ENCODE peak calls at places on chromosomes 7 and 10, in five cellular contexts. One of them, this sample, is unnamed.

GRCh38 chr10:29501692-29502091 is 133.1 kb downstream of the SVIL start:
- DNase-seq in HCT116: peak; percentile 59
- DNase-seq in heart left ventricle: no peak
- DNase-seq in hepatocyte: no peak
- DNase-seq in upper lobe of right lung: no peak
- DNase-seq in this sample: peak; percentile 59

GRCh38 chr7:26265499-26266075 is 26.1 kb upstream of the SNX10 start:
- DNase-seq in HCT116: no peak
- DNase-seq in heart left ventricle: no peak
- DNase-seq in hepatocyte: no peak
- DNase-seq in upper lobe of right lung: no peak
- DNase-seq in this sample: peak; percentile 35

GRCh38 chr7:68785036-68785435 is 813.2 kb upstream of the AUTS2 start:
- DNase-seq in HCT116: no peak
- DNase-seq in heart left ventricle: no peak
- DNase-seq in hepatocyte: no peak
- DNase-seq in upper lobe of right lung: no peak
- DNase-seq in this sample: no peak

GRCh38 chr7:49791089-49791741 is 17.8 kb downstream of the VWC2 start:
- DNase-seq in HCT116: no peak
- DNase-seq in heart left ventricle: peak; percentile 37
- DNase-seq in hepatocyte: peak; percentile 50
- DNase-seq in upper lobe of right lung: no peak
- DNase-seq in this sample: peak; percentile 73

GRCh38 chr10:107542016-107542415 is 377.5 kb upstream of the SORCS1 start:
- DNase-seq in HCT116: no peak
- DNase-seq in heart left ventricle: no peak
- DNase-seq in hepatocyte: no peak
- DNase-seq in upper lobe of right lung: no peak
- DNase-seq in this sample: no peak

GRCh38 chr7:37448057-37448636 is 517 bp downstream of the ELMO1 start:
- DNase-seq in HCT116: no peak
- DNase-seq in heart left ventricle: peak; percentile 43
- DNase-seq in hepatocyte: no peak
- DNase-seq in upper lobe of right lung: no peak
- DNase-seq in this sample: peak; percentile 55

GRCh38 chr10:5640501-5640900 is 25.9 kb downstream of the ASB13 start:
- DNase-seq in HCT116: no peak
- DNase-seq in heart left ventricle: no peak
- DNase-seq in hepatocyte: no peak
- DNase-seq in upper lobe of right lung: no peak
- DNase-seq in this sample: no peak

GRCh38 chr10:130817674-130818073 is 493.8 kb downstream of the TCERG1L start:
- DNase-seq in HCT116: no peak
- DNase-seq in heart left ventricle: no peak
- DNase-seq in hepatocyte: no peak
- DNase-seq in upper lobe of right lung: no peak
- DNase-seq in this sample: no peak

GRCh38 chr7:148242271-148242801 is 348.2 kb upstream of the C7orf33 start:
- DNase-seq in HCT116: peak; percentile 47
- DNase-seq in heart left ventricle: no peak
- DNase-seq in hepatocyte: peak; percentile 83
- DNase-seq in upper lobe of right lung: no peak
- DNase-seq in this sample: peak; percentile 68

GRCh38 chr10:130043491-130043890 is 67.1 kb downstream of the C10orf143 start:
- DNase-seq in HCT116: no peak
- DNase-seq in heart left ventricle: no peak
- DNase-seq in hepatocyte: no peak
- DNase-seq in upper lobe of right lung: peak; percentile 37
- DNase-seq in this sample: no peak

GRCh38 chr7:28419717-28420116 is 7.4 kb downstream of the CREB5 start:
- DNase-seq in HCT116: no peak
- DNase-seq in heart left ventricle: no peak
- DNase-seq in hepatocyte: no peak
- DNase-seq in upper lobe of right lung: no peak
- DNase-seq in this sample: no peak

GRCh38 chr7:15557186-15557585 is 4.6 kb downstream of the AGMO start:
- DNase-seq in HCT116: no peak
- DNase-seq in heart left ventricle: no peak
- DNase-seq in hepatocyte: no peak
- DNase-seq in upper lobe of right lung: no peak
- DNase-seq in this sample: no peak

GRCh38 chr10:130027716-130028464 is 63.8 kb upstream of the EBF3 start:
- DNase-seq in HCT116: no peak
- DNase-seq in heart left ventricle: no peak
- DNase-seq in hepatocyte: peak; percentile 22
- DNase-seq in upper lobe of right lung: peak; percentile 65
- DNase-seq in this sample: no peak

GRCh38 chr10:102163342-102163989 is 11.3 kb downstream of the NOLC1 start:
- DNase-seq in HCT116: no peak
- DNase-seq in heart left ventricle: no peak
- DNase-seq in hepatocyte: no peak
- DNase-seq in upper lobe of right lung: no peak
- DNase-seq in this sample: no peak
- H3K36me3 ChIP-seq in HCT116: peaks cover 56% of the 10 kb centered on the region
- H3K36me3 ChIP-seq in heart left ventricle: peaks cover 59% of the 10 kb centered on the region
- H3K36me3 ChIP-seq in hepatocyte: no peaks in the 10 kb centered on the region
- H3K36me3 ChIP-seq in upper lobe of right lung: peaks cover 59% of the 10 kb centered on the region
- H3K36me3 ChIP-seq in this sample: peaks cover 50% of the 10 kb centered on the region

DNA sequence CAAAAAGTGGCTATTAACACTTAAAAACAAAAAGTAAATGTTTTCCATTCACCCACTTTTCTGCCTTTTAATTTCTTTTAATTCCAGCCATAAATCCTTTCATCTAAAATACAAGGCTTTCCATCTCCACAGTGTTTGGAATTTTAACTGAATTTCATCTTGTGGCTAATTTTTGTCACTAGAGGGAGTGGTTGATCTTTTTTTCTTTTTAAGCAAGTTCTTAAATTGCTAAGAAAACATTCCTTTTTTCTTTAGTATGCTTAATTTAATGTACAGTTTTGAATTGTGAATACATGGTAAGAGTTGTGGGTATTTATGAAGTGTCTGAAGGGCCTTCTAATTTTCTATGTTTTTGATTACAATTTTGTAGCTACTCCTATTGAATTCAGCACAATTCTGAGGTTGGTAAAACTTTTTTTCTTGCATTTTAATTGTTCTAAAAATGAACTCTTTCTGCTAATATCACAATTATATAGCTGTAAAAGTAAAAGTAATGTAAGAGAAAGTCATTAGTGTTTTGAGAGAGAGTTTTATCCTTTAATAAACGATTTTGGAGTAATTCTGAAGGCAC is 54.9 kb upstream of the ANK3 start:
- DNase-seq in HCT116: peak; percentile 18
- DNase-seq in heart left ventricle: no peak
- DNase-seq in hepatocyte: no peak
- DNase-seq in upper lobe of right lung: no peak
- DNase-seq in this sample: peak; percentile 67
- TF ChIP-seq CTCF in HCT116: peak; percentile 70
- TF ChIP-seq CTCF in heart left ventricle: peak; percentile 73
- TF ChIP-seq CTCF in hepatocyte: peak; percentile 78
- TF ChIP-seq CTCF in upper lobe of right lung: peak; percentile 62
- TF ChIP-seq CTCF in this sample: peak; percentile 59

DNA sequence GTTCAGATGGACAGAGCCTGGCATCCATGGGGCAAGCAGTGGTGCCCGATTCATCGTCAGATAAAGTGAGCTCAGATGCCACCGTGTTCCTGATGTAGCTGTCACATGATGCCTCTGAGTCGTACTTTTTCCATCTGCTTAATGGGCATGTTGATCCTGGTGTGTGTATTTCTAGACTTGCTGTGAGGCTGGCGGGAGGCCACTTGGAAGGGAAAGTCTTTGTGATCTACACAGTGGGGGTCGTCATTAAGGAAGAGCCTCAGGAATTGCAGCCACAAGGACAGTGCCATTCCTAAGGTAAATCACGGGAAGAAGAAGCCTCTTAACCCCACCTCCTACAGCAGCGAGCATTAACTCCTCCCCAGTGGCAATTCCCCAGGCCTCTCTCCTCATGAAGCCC is 63.0 kb downstream of the RGS10 start:
- DNase-seq in HCT116: no peak
- DNase-seq in heart left ventricle: no peak
- DNase-seq in hepatocyte: no peak
- DNase-seq in upper lobe of right lung: no peak
- DNase-seq in this sample: no peak
- H3K27me3 ChIP-seq in HCT116: peaks cover 23% of the 10 kb centered on the region
- H3K27me3 ChIP-seq in heart left ventricle: no peaks in the 10 kb centered on the region
- H3K27me3 ChIP-seq in hepatocyte: peaks cover 35% of the 10 kb centered on the region
- H3K27me3 ChIP-seq in upper lobe of right lung: no peaks in the 10 kb centered on the region
- H3K27me3 ChIP-seq in this sample: peaks cover 64% of the 10 kb centered on the region

GRCh38 chr10:69009360-69009759 is 20.8 kb downstream of the KIFBP start:
- DNase-seq in HCT116: no peak
- DNase-seq in heart left ventricle: no peak
- DNase-seq in hepatocyte: no peak
- DNase-seq in upper lobe of right lung: no peak
- DNase-seq in this sample: no peak

GRCh38 chr10:69004821-69005220 is 16.2 kb downstream of the KIFBP start:
- DNase-seq in HCT116: peak; percentile 18
- DNase-seq in heart left ventricle: no peak
- DNase-seq in hepatocyte: peak; percentile 25
- DNase-seq in upper lobe of right lung: no peak
- DNase-seq in this sample: no peak

GRCh38 chr10:69010151-69010640 is 21.6 kb downstream of the KIFBP start:
- DNase-seq in HCT116: no peak
- DNase-seq in heart left ventricle: no peak
- DNase-seq in hepatocyte: no peak
- DNase-seq in upper lobe of right lung: no peak
- DNase-seq in this sample: peak; percentile 34

GRCh38 chr10:69007260-69007659 is 18.7 kb downstream of the KIFBP start:
- DNase-seq in HCT116: no peak
- DNase-seq in heart left ventricle: no peak
- DNase-seq in hepatocyte: no peak
- DNase-seq in upper lobe of right lung: no peak
- DNase-seq in this sample: no peak

DNA sequence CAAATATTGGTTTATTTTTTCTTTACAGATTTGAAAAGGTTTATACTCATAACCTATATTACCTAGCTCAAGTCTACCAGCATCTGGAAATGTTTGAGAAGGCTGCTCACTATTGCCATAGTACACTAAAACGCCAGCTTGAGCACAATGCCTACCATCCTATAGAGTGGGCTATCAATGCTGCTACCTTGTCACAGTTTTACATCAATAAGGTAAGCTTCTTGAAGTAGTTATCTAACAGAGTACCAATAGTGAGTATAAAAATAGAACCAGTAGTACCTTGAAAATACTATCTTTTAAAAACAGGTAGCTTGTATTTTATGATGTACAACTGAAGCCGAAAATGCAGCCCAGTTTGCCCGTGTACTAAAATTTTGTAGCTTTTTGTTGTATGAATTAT is 17.1 kb downstream of the KIFBP start:
- DNase-seq in HCT116: no peak
- DNase-seq in heart left ventricle: no peak
- DNase-seq in hepatocyte: no peak
- DNase-seq in upper lobe of right lung: no peak
- DNase-seq in this sample: no peak
- H3K36me3 ChIP-seq in HCT116: peaks cover 5% of the 10 kb centered on the region
- H3K36me3 ChIP-seq in heart left ventricle: peaks cover 76% of the 10 kb centered on the region
- H3K36me3 ChIP-seq in hepatocyte: peaks cover 6% of the 10 kb centered on the region
- H3K36me3 ChIP-seq in upper lobe of right lung: peaks cover 51% of the 10 kb centered on the region
- H3K36me3 ChIP-seq in this sample: peaks cover 34% of the 10 kb centered on the region

GRCh38 chr10:16976803-16977202 is 152.8 kb downstream of the CUBN start:
- DNase-seq in HCT116: no peak
- DNase-seq in heart left ventricle: no peak
- DNase-seq in hepatocyte: no peak
- DNase-seq in upper lobe of right lung: no peak
- DNase-seq in this sample: no peak

GRCh38 chr10:16975188-16975587 is 154.4 kb downstream of the CUBN start:
- DNase-seq in HCT116: no peak
- DNase-seq in heart left ventricle: no peak
- DNase-seq in hepatocyte: no peak
- DNase-seq in upper lobe of right lung: no peak
- DNase-seq in this sample: no peak
- TF ChIP-seq CTCF in HCT116: no peak
- TF ChIP-seq CTCF in heart left ventricle: no peak
- TF ChIP-seq CTCF in hepatocyte: no peak
- TF ChIP-seq CTCF in upper lobe of right lung: no peak
- TF ChIP-seq CTCF in this sample: no peak

DNA sequence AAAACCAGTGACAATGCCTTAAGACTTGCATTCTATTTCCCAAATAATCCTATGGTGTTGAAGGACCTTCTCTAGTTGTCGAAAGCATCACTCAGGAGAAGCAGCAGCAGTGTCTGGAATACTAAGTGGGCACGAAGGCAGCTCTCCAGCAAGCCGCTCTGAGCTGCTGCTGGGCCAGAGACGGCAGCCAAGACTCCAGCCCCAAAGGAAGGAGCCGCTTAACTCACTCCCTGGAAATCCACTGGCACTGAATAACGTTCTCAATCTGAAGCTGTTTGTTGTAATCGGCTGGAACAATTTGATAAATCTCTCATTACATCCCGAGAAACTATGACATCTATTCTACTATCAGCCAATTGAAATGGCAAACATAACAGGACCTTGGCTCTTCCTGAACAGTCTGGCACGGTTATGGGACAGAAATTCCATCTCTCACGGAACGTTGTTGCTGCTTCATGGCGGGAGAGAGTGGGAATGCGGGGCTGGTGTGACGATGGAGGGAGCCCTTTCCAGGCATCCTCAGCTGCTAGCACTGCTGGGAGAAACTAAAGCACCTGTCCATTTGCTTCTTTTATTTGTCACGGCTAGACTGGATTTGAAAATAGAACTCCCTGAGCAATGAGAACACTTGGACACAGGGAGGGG is 331.5 kb upstream of the RNF32 start:
- DNase-seq in HCT116: no peak
- DNase-seq in heart left ventricle: no peak
- DNase-seq in hepatocyte: no peak
- DNase-seq in upper lobe of right lung: no peak
- DNase-seq in this sample: no peak
- H3K27me3 ChIP-seq in HCT116: peaks cover 20% of the 10 kb centered on the region
- H3K27me3 ChIP-seq in heart left ventricle: no peaks in the 10 kb centered on the region
- H3K27me3 ChIP-seq in hepatocyte: no peaks in the 10 kb centered on the region
- H3K27me3 ChIP-seq in upper lobe of right lung: no peaks in the 10 kb centered on the region
- H3K27me3 ChIP-seq in this sample: no peaks in the 10 kb centered on the region

This sample was measured in cardiac muscle cell.